ENCODE peak calls at places on chromosomes 7 and 10, in six cellular contexts. One of them, this sample, is unnamed.

GRCh38 chr10:82544377-82544776 is 669.4 kb downstream of the NRG3 start:
- DNase-seq in heart right ventricle: no peak
- DNase-seq in GM10248: no peak
- DNase-seq in foreskin keratinocyte: no peak
- DNase-seq in body of pancreas: no peak
- DNase-seq in AG04450: no peak
- DNase-seq in this sample: no peak

GRCh38 chr7:75943864-75944263 is 28.9 kb downstream of the POR start:
- DNase-seq in heart right ventricle: no peak
- DNase-seq in GM10248: no peak
- DNase-seq in foreskin keratinocyte: peak
- DNase-seq in body of pancreas: no peak
- DNase-seq in AG04450: no peak
- DNase-seq in this sample: peak

GRCh38 chr7:107353701-107354100 is 116.2 kb upstream of the GPR22 start:
- DNase-seq in heart right ventricle: no peak
- DNase-seq in GM10248: no peak
- DNase-seq in foreskin keratinocyte: no peak
- DNase-seq in body of pancreas: no peak
- DNase-seq in AG04450: no peak
- DNase-seq in this sample: no peak

GRCh38 chr10:92990615-92991014 is 70.0 kb upstream of the CYP26C1 start:
- DNase-seq in heart right ventricle: no peak
- DNase-seq in GM10248: peak
- DNase-seq in foreskin keratinocyte: no peak
- DNase-seq in body of pancreas: no peak
- DNase-seq in AG04450: no peak
- DNase-seq in this sample: no peak

GRCh38 chr10:98332623-98333269 is 64.8 kb upstream of the LOXL4 start:
- DNase-seq in heart right ventricle: no peak
- DNase-seq in GM10248: no peak
- DNase-seq in foreskin keratinocyte: no peak
- DNase-seq in body of pancreas: no peak
- DNase-seq in AG04450: no peak
- DNase-seq in this sample: no peak

GRCh38 chr7:43467406-43467805 is 115.5 kb upstream of the STK17A start:
- DNase-seq in heart right ventricle: no peak
- DNase-seq in GM10248: no peak
- DNase-seq in foreskin keratinocyte: no peak
- DNase-seq in body of pancreas: no peak
- DNase-seq in AG04450: no peak
- DNase-seq in this sample: no peak

GRCh38 chr10:91198781-91199180 is 21.7 kb upstream of the PCGF5 start:
- DNase-seq in heart right ventricle: no peak
- DNase-seq in GM10248: peak
- DNase-seq in foreskin keratinocyte: no peak
- DNase-seq in body of pancreas: peak
- DNase-seq in AG04450: no peak
- DNase-seq in this sample: no peak

GRCh38 chr7:117975436-117975835 is 102.2 kb upstream of the CTTNBP2 start:
- DNase-seq in heart right ventricle: no peak
- DNase-seq in GM10248: no peak
- DNase-seq in foreskin keratinocyte: no peak
- DNase-seq in body of pancreas: peak
- DNase-seq in AG04450: no peak
- DNase-seq in this sample: no peak

GRCh38 chr10:7902413-7902812 is 84.1 kb downstream of the TAF3 start:
- DNase-seq in heart right ventricle: no peak
- DNase-seq in GM10248: no peak
- DNase-seq in foreskin keratinocyte: no peak
- DNase-seq in body of pancreas: no peak
- DNase-seq in AG04450: no peak
- DNase-seq in this sample: no peak

GRCh38 chr7:152383341-152384234 is 52.2 kb downstream of the KMT2C start:
- DNase-seq in heart right ventricle: no peak
- DNase-seq in GM10248: no peak
- DNase-seq in foreskin keratinocyte: no peak
- DNase-seq in body of pancreas: no peak
- DNase-seq in AG04450: peak
- DNase-seq in this sample: no peak

GRCh38 chr7:2522780-2523433 is 3.3 kb downstream of the LFNG start:
- DNase-seq in heart right ventricle: no peak
- DNase-seq in GM10248: no peak
- DNase-seq in foreskin keratinocyte: peak
- DNase-seq in body of pancreas: no peak
- DNase-seq in AG04450: no peak
- DNase-seq in this sample: peak

GRCh38 chr7:22204312-22204711 is 152.6 kb downstream of the RAPGEF5 start:
- DNase-seq in heart right ventricle: no peak
- DNase-seq in GM10248: no peak
- DNase-seq in foreskin keratinocyte: no peak
- DNase-seq in body of pancreas: no peak
- DNase-seq in AG04450: no peak
- DNase-seq in this sample: no peak

GRCh38 chr7:156524737-156525597 is 115.6 kb upstream of the RNF32 start:
- DNase-seq in heart right ventricle: no peak
- DNase-seq in GM10248: no peak
- DNase-seq in foreskin keratinocyte: no peak
- DNase-seq in body of pancreas: no peak
- DNase-seq in AG04450: no peak
- DNase-seq in this sample: no peak

GRCh38 chr10:126939706-126940105 is 34.5 kb downstream of the DOCK1 start:
- DNase-seq in heart right ventricle: no peak
- DNase-seq in GM10248: no peak
- DNase-seq in foreskin keratinocyte: no peak
- DNase-seq in body of pancreas: no peak
- DNase-seq in AG04450: no peak
- DNase-seq in this sample: no peak

GRCh38 chr7:101953248-101953819 is 135.9 kb downstream of the CUX1 start:
- DNase-seq in heart right ventricle: peak
- DNase-seq in GM10248: peak
- DNase-seq in foreskin keratinocyte: no peak
- DNase-seq in body of pancreas: peak
- DNase-seq in AG04450: peak
- DNase-seq in this sample: no peak

GRCh38 chr7:22864301-22864700 is 41.7 kb upstream of the TOMM7 start:
- DNase-seq in heart right ventricle: no peak
- DNase-seq in GM10248: no peak
- DNase-seq in foreskin keratinocyte: no peak
- DNase-seq in body of pancreas: no peak
- DNase-seq in AG04450: no peak
- DNase-seq in this sample: no peak

GRCh38 chr10:14244147-14244546 is 86.6 kb downstream of the FRMD4A start:
- DNase-seq in heart right ventricle: no peak
- DNase-seq in GM10248: no peak
- DNase-seq in foreskin keratinocyte: no peak
- DNase-seq in body of pancreas: no peak
- DNase-seq in AG04450: no peak
- DNase-seq in this sample: peak
- TF ChIP-seq CTCF in heart right ventricle: no peak
- TF ChIP-seq CTCF in GM10248: no peak
- TF ChIP-seq CTCF in foreskin keratinocyte: peak
- TF ChIP-seq CTCF in body of pancreas: no peak
- TF ChIP-seq CTCF in AG04450: no peak
- TF ChIP-seq CTCF in this sample: peak

DNA sequence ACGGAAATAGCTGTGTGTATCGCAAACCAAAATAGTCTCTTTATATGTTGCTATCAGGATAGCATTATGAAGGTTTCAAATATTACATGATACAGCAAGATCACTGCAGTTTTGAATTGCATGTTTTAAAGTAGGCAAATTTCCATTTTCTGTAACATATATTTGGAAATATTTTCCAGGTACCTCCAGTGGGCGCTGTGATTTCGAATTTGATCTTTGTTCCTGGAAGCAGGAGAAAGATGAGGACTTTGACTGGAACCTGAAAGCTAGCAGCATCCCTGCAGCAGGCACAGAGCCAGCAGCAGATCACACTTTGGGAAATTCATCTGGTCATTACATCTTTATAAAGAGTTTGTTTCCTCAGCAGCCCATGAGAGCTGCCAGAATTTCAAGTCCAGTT is 299.0 kb downstream of the MALRD1 start:
- DNase-seq in heart right ventricle: no peak
- DNase-seq in GM10248: no peak
- DNase-seq in foreskin keratinocyte: no peak
- DNase-seq in body of pancreas: no peak
- DNase-seq in AG04450: no peak
- DNase-seq in this sample: no peak
- TF ChIP-seq CTCF in heart right ventricle: no peak
- TF ChIP-seq CTCF in GM10248: no peak
- TF ChIP-seq CTCF in foreskin keratinocyte: peak
- TF ChIP-seq CTCF in body of pancreas: no peak
- TF ChIP-seq CTCF in AG04450: peak
- TF ChIP-seq CTCF in this sample: no peak

DNA sequence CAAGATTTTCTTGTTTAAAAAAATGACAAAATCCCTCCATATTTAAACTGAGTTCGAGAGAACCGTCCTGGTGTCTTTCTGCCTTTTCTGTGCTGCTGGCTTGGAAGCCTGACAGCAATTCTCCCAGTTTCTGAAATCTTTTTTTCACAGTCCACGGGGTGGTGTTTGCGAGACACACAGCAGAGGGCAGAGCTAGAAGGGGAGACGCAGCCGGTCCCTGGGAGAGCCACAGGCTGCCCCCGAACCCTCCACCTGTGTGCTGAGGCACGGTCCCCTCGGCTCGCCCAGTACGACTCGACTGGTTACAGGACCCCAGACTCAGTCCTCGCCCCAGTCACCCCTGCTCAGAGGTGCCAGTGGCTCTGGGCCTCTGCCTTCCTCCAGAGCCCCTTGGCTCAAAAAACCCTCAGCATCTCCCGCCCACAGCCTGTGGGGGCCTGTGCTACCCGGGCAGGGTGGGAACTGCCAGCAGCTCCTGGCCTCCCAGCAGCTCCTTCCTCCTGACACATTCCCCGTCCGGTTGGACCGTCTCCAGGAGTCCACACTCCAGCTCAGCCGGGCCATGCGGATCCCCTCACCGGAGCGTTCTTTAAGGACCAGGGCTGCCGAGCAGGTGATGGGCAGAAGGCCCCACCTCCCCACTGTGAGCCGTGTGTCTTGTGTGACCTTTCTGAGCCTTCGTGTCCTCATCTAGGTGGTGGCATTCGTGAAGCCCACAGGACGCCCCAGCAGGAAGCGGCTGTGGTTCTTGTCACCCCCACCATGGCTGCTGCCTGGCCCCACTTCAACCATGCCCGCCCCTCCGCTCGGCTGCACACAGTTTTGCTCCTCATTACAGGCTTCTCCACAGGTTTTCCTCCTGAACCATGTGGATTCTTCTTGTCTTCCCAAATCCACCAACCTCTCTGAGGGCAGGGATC is 52.3 kb upstream of the EN2 start:
- DNase-seq in heart right ventricle: no peak
- DNase-seq in GM10248: no peak
- DNase-seq in foreskin keratinocyte: no peak
- DNase-seq in body of pancreas: no peak
- DNase-seq in AG04450: no peak
- DNase-seq in this sample: peak
- TF ChIP-seq CTCF in heart right ventricle: no peak
- TF ChIP-seq CTCF in GM10248: no peak
- TF ChIP-seq CTCF in foreskin keratinocyte: peak
- TF ChIP-seq CTCF in body of pancreas: no peak
- TF ChIP-seq CTCF in AG04450: no peak
- TF ChIP-seq CTCF in this sample: no peak

GRCh38 chr7:146057958-146058357 is 58.6 kb upstream of the CNTNAP2 start:
- DNase-seq in heart right ventricle: no peak
- DNase-seq in GM10248: no peak
- DNase-seq in foreskin keratinocyte: no peak
- DNase-seq in body of pancreas: no peak
- DNase-seq in AG04450: no peak
- DNase-seq in this sample: no peak

GRCh38 chr7:146053492-146053891 is 63.1 kb upstream of the CNTNAP2 start:
- DNase-seq in heart right ventricle: no peak
- DNase-seq in GM10248: no peak
- DNase-seq in foreskin keratinocyte: no peak
- DNase-seq in body of pancreas: no peak
- DNase-seq in AG04450: no peak
- DNase-seq in this sample: no peak

GRCh38 chr7:146054909-146055308 is 61.7 kb upstream of the CNTNAP2 start:
- DNase-seq in heart right ventricle: no peak
- DNase-seq in GM10248: no peak
- DNase-seq in foreskin keratinocyte: no peak
- DNase-seq in body of pancreas: no peak
- DNase-seq in AG04450: no peak
- DNase-seq in this sample: no peak
- TF ChIP-seq CTCF in heart right ventricle: no peak
- TF ChIP-seq CTCF in GM10248: no peak
- TF ChIP-seq CTCF in foreskin keratinocyte: no peak
- TF ChIP-seq CTCF in body of pancreas: no peak
- TF ChIP-seq CTCF in AG04450: no peak
- TF ChIP-seq CTCF in this sample: no peak

DNA sequence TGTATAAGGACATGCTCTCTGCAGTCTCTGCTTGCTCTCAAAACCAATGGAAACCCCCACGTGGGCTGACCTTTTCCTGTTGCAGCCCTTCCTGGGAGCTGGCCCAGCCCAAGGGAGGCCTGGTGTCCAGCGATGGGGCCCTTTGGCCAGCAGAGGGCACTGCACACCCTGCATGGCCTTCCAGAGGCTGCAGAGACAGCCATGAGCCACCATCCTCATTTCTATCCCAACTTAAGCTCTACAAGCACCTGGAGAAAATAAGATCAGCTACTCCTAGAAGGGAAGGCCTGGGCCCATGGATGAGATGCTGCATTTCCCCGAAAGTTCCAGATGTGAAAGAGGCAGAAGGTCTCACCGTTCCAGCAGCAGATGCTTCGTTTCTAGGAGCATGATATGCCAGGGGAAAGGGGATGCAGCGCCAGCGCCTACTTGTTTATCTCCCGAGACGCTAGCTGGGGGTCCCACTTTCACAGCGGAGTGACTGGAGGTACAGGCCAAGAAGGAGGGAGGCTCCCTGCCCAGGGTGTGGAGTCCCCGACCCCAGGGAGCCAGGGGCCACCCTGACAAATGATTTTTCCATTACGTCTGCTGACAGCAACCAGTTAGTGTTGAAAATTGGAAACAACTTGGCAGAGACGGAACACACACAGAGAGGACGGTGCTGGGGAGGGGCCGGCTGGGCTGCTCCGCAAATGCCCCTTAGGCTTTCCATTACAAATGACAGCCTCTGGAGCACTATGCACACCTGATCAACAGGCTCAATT is 106.4 kb downstream of the ZRANB1 start:
- DNase-seq in heart right ventricle: peak
- DNase-seq in GM10248: peak
- DNase-seq in foreskin keratinocyte: peak
- DNase-seq in body of pancreas: peak
- DNase-seq in AG04450: peak
- DNase-seq in this sample: peak
- TF ChIP-seq CTCF in heart right ventricle: peak
- TF ChIP-seq CTCF in GM10248: peak
- TF ChIP-seq CTCF in foreskin keratinocyte: peak
- TF ChIP-seq CTCF in body of pancreas: peak
- TF ChIP-seq CTCF in AG04450: peak
- TF ChIP-seq CTCF in this sample: peak

DNA sequence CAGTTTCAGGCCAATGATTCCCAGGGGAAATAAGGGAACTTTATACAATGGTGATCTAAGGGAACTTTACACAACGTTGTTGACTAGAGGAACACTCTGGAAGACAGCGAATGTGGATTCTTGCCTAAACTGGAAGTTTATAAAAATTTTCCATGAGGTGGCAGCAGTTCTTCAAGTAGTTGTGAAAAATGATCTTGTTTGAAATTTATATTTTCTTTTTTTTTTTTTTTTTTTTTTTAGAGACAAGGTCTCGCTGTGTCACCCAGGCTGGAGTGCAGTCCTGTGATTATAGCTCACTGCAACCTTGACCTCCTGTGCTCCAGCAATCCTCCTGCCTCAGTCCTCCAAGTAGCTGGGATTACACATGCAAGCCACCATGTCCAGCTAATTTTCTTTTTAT is 32.1 kb upstream of the GTF2I start:
- DNase-seq in heart right ventricle: no peak
- DNase-seq in GM10248: no peak
- DNase-seq in foreskin keratinocyte: no peak
- DNase-seq in body of pancreas: peak
- DNase-seq in AG04450: peak
- DNase-seq in this sample: no peak
- TF ChIP-seq CTCF in heart right ventricle: no peak
- TF ChIP-seq CTCF in GM10248: no peak
- TF ChIP-seq CTCF in foreskin keratinocyte: peak
- TF ChIP-seq CTCF in body of pancreas: no peak
- TF ChIP-seq CTCF in AG04450: no peak
- TF ChIP-seq CTCF in this sample: no peak